ENCODE peak calls at places on chromosomes 6 and 20, in four cellular contexts. O is GM12878, R is K562, G is HL-60. Y is an unnamed sample.

GRCh38 chr6:155678361-155678760 is 222.7 kb upstream of the NOX3 start:
- DNase-seq in O (no peak), R (no peak), G (no peak), Y (no peak)

GRCh38 chr6:139680819-139681218 is 306.4 kb upstream of the CITED2 start:
- DNase-seq in O (no peak), R (peak), G (no peak), Y (no peak)

GRCh38 chr6:7633361-7633760 is 43.4 kb downstream of the SNRNP48 start:
- DNase-seq in O (no peak), R (no peak), G (no peak), Y (no peak)

GRCh38 chr6:157632821-157633220 is 190.2 kb upstream of the SNX9 start:
- DNase-seq in O (no peak), R (no peak), G (no peak), Y (no peak)

GRCh38 chr6:89895273-89895874 is 1.1 kb downstream of the GJA10 start:
- DNase-seq in O (no peak), R (peak), G (peak), Y (no peak)

GRCh38 chr20:54134445-54135220 is 39.2 kb downstream of the CYP24A1 start:
- DNase-seq in O (no peak), R (no peak), G (no peak), Y (no peak)

GRCh38 chr6:130482645-130483390 is 117.0 kb downstream of the TMEM200A start:
- DNase-seq in O (no peak), R (no peak), G (no peak), Y (no peak)

GRCh38 chr20:21028921-21029320 is 77.2 kb downstream of the LINC00237 start:
- DNase-seq in O (no peak), R (no peak), G (no peak), Y (no peak)

GRCh38 chr6:74549746-74550145 is 656.1 kb downstream of the COL12A1 start:
- DNase-seq in O (no peak), R (no peak), G (no peak), Y (no peak)

GRCh38 chr6:134351615-134352474 is 33.9 kb upstream of the SGK1 start:
- DNase-seq in O (no peak), R (no peak), G (no peak), Y (no peak)

GRCh38 chr6:170448745-170449144 is 104.4 kb downstream of the PSMB1 start:
- DNase-seq in O (no peak), R (no peak), G (no peak), Y (no peak)

GRCh38 chr6:32195902-32196681 is 3.6 kb upstream of the GPSM3 start:
- DNase-seq in O (peak), R (peak), G (peak), Y (peak)

GRCh38 chr6:89021629-89022028 is 58.2 kb upstream of the RNGTT start:
- DNase-seq in O (no peak), R (no peak), G (no peak), Y (no peak)

GRCh38 chr20:60966766-60967165 is 285.3 kb upstream of the CDH4 start:
- DNase-seq in O (no peak), R (no peak), G (no peak), Y (no peak)

GRCh38 chr20:49685809-49686208 is 27.9 kb downstream of the B4GALT5 start:
- DNase-seq in O (no peak), R (peak), G (no peak), Y (no peak)

GRCh38 chr6:139334791-139335446 is 39.5 kb downstream of the CITED2 start:
- DNase-seq in O (no peak), R (no peak), G (peak), Y (no peak)

GRCh38 chr20:53329781-53330180 is 263.9 kb downstream of the ZNF217 start:
- DNase-seq in O (no peak), R (no peak), G (no peak), Y (no peak)

GRCh38 chr20:50149481-50150254 is 3.9 kb downstream of the PEDS1 start:
- DNase-seq in O (no peak), R (no peak), G (no peak), Y (no peak)

GRCh38 chr20:20427202-20427864 is 59.4 kb downstream of the INSM1 start:
- DNase-seq in O (no peak), R (no peak), G (no peak), Y (no peak)

GRCh38 chr20:24964518-24964838 is 15.4 kb downstream of the CST7 start:
- DNase-seq in O (no peak), R (no peak), G (no peak), Y (no peak)

GRCh38 chr6:130178692-130179091 is 44.1 kb downstream of the SAMD3 start:
- DNase-seq in O (no peak), R (peak), G (no peak), Y (no peak)

GRCh38 chr6:104705095-104705707 is 154.5 kb downstream of the HACE1 start:
- DNase-seq in O (no peak), R (peak), G (peak), Y (no peak)

GRCh38 chr6:156474507-156475120 is 302.6 kb upstream of the ARID1B start:
- DNase-seq in O (no peak), R (no peak), G (no peak), Y (no peak)

GRCh38 chr6:154446984-154447383 is 63.5 kb downstream of the CNKSR3 start:
- DNase-seq in O (no peak), R (no peak), G (no peak), Y (no peak)

GRCh38 chr6:154445417-154445816 is 65.1 kb downstream of the CNKSR3 start:
- DNase-seq in O (no peak), R (no peak), G (no peak), Y (no peak)

GRCh38 chr6:154448448-154449096 is 61.9 kb downstream of the CNKSR3 start:
- DNase-seq in O (no peak), R (no peak), G (no peak), Y (no peak)

GRCh38 chr6:154450498-154450897 is 60.0 kb downstream of the CNKSR3 start:
- DNase-seq in O (no peak), R (no peak), G (no peak), Y (no peak)

DNA sequence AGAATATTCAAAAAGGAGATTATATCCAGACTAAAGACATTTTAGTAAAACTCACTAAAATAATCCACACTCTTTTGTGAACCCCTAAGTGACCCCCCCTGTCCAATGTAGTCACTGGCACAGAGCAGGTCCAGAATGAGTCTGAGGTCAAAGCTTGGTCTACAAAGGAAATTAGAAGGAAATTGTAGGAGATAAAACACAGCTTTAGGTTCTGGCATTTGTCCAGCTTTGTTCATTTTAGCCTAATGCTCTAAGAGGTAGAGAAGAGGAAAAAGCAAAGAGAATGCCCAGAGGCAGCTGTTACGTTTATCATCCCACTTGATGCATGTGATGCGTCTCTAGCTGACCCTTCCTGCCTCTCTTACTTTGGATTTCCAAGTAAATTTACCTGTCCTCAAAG is 62.6 kb downstream of the CNKSR3 start:
- DNase-seq in O (no peak), R (no peak), G (no peak), Y (no peak)
- TF ChIP-seq POLR2AphosphoS5 in O (no peak), R (no peak), G (no peak), Y (no peak)

GRCh38 chr6:107572886-107573285 is 83.0 kb downstream of the SOBP start:
- DNase-seq in O (no peak), R (no peak), G (no peak), Y (no peak)

GRCh38 chr6:107576852-107577251 is 86.9 kb downstream of the SOBP start:
- DNase-seq in O (no peak), R (no peak), G (no peak), Y (no peak)

GRCh38 chr6:107571354-107571753 is 81.4 kb downstream of the SOBP start:
- DNase-seq in O (no peak), R (no peak), G (no peak), Y (no peak)

GRCh38 chr6:107578642-107579332 is 88.9 kb downstream of the SOBP start:
- DNase-seq in O (no peak), R (no peak), G (no peak), Y (no peak)

GRCh38 chr6:107574856-107575255 is 84.9 kb downstream of the SOBP start:
- DNase-seq in O (no peak), R (no peak), G (no peak), Y (no peak)
- TF ChIP-seq SPI1 in O (no peak), R (no peak), G (no peak), Y (no peak)

GRCh38 chr6:148365037-148365436 is 22.4 kb downstream of the SASH1 start:
- DNase-seq in O (no peak), R (no peak), G (no peak), Y (no peak)

GRCh38 chr6:148367418-148368024 is 24.9 kb downstream of the SASH1 start:
- DNase-seq in O (no peak), R (no peak), G (no peak), Y (no peak)

GRCh38 chr6:148370171-148370570 is 27.5 kb downstream of the SASH1 start:
- DNase-seq in O (no peak), R (no peak), G (no peak), Y (no peak)

GRCh38 chr6:148359228-148359627 is 16.6 kb downstream of the SASH1 start:
- DNase-seq in O (no peak), R (no peak), G (no peak), Y (no peak)

DNA sequence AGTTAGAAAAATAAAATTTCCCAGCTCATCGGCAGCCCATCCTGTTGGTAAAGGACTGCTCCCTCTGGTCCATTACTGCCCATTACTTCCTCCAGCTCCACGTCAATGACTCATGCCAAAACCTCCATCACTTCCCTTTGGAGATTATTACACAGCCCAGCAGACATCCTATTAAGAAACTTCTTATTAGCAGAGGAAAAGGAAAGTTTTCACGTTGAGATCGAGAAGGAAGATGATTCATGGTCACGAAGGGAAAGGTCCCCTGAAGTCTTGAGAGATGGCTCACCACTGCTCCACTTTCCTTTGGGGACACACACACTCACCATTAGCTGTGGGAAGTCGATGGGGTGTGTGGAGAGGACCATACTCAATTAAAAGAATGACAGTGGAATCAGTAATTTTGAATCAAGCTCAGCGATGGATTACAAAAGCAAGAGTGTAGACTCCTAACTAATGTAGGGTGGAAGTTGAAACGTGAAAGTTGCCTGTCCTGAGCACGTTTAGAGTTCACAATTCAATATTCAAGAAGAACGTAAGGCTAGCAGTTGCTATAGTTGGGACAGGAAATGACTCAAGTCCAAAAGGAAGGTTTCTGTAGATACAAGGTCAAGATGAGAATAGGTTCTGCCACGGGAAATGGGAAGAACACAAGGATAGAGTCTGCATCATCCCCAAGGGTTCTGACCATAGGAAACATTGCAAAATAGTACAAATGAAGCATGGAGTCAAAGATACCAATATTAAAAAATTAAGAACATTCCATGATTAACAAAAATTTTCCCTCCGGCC is 21.6 kb downstream of the SASH1 start:
- DNase-seq in O (no peak), R (no peak), G (no peak), Y (no peak)
- TF ChIP-seq POLR2AphosphoS5 in O (no peak), R (no peak), G (no peak), Y (no peak)

DNA sequence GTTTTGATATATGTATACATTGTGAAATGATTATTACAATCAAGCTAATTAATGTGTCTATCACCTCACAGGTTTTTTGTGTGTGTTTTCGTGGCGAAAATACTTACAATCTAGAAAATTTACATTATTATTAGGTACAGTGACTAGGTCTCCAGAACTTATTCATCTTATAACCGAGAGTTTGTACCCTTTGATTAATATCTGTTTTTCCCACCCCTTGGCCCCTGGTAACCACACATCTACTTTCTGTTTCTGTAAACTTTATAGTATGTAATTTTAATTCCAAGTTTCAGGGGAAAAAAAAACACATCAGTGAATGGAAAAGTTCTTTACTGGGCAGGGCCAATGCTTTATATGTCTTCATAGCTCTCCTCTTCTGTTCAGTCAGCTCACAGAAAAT is 131.4 kb downstream of the LMBRD1 start:
- DNase-seq in O (no peak), R (no peak), G (no peak), Y (no peak)
- TF ChIP-seq SPI1 in O (no peak), R (no peak), G (no peak), Y (no peak)

GRCh38 chr6:117557951-117558350 is 44.4 kb downstream of the GOPC start:
- DNase-seq in O (no peak), R (no peak), G (no peak), Y (no peak)

GRCh38 chr6:117555262-117555849 is 47.0 kb downstream of the GOPC start:
- DNase-seq in O (no peak), R (no peak), G (no peak), Y (no peak)

GRCh38 chr6:117559299-117559698 is 43.0 kb downstream of the GOPC start:
- DNase-seq in O (no peak), R (no peak), G (no peak), Y (no peak)

GRCh38 chr6:117558818-117559217 is 43.5 kb downstream of the GOPC start:
- DNase-seq in O (no peak), R (peak), G (no peak), Y (no peak)

DNA sequence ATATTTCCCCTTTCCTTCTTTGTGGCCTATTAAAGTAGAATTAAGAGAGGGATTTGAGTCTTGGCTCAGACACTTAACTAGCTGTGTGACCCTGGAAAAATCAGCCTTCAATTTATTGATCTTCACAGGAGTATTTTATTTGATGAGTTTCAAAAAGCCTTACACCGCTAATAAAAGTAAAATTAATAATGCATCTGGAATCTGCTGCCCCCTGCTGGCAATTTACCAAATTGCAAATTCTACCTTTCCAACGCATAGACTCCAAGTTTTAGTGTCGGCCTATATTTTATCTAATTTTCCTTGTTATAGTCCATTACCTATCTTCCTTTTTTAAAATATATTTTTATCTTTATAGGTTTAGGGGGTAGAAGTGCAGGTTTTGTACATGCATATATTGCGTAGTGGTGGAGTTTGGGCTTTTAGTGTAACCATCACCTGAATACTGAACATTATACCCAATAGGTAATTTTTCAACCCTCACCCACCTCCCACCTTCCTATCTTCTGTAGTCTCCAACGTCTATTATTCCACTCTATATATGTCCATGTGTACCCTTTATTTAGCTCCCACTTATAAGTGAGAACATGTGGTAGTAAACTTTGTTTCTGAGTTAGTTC is 46.3 kb downstream of the GOPC start:
- DNase-seq in O (no peak), R (peak), G (peak), Y (no peak)
- TF ChIP-seq POLR2AphosphoS5 in O (no peak), R (no peak), G (no peak), Y (no peak)

DNA sequence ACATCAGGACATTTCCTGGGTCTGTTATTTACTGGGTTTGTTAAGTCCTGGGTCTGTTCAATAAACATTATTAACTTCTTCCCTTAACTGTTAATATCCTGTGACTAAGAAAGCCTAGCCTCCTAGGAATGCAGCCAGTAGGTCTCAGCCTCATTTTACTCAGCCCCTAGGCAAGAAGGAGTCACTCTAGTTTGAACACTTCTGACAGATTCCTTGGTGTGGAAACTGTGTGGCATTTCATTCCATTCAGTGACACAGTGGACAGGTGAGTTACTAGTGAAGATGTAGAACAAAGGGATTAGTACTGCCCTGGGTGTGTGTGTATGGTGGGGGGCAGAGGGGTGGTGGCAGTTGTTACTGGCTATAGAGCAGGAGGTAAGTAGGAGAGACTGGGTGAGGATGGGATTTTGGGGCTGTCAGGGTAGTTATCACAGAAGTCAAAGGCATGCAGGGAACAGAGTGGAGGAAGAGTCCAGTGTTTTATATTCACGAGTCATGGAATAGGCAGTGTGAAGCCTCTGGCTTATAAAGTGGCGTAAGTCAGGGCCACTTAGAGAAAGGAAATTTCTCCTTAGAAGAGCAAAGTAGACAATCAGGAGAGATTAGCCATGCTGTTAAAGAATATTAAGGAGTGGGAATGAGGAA is 28.4 kb downstream of the RNF182 start:
- DNase-seq in O (no peak), R (no peak), G (no peak), Y (no peak)
- TF ChIP-seq SPI1 in O (no peak), R (no peak), G (no peak), Y (no peak)

GRCh38 chr20:39986231-39986904 is 702.7 kb downstream of the MAFB start:
- DNase-seq in O (no peak), R (no peak), G (no peak), Y (no peak)
- TF ChIP-seq POLR2AphosphoS5 in O (no peak), R (no peak), G (no peak), Y (no peak)

GRCh38 chr6:93057584-93057983 is 361.8 kb downstream of the EPHA7 start:
- DNase-seq in O (no peak), R (no peak), G (no peak), Y (no peak)

GRCh38 chr6:93059911-93060310 is 359.4 kb downstream of the EPHA7 start:
- DNase-seq in O (no peak), R (no peak), G (no peak), Y (no peak)
- TF ChIP-seq SPI1 in O (no peak), R (no peak), G (no peak), Y (no peak)